ENCODE peak calls at places on chromosomes 2 and 18, in ten cellular contexts. One of them, this sample, is unnamed.
A peak's percentile ranks its signal among the peaks of the same experiment; 100 is the strongest.

GRCh38 chr2:20140321-20141055 is 84.4 kb downstream of the SDC1 start:
- DNase-seq in stomach: no peak
- DNase-seq in K562: no peak
- DNase-seq in transverse colon: no peak
- DNase-seq in HepG2: no peak
- DNase-seq in H1: no peak
- DNase-seq in A549: no peak
- DNase-seq in ovary: no peak
- DNase-seq in sigmoid colon: no peak
- DNase-seq in esophagus muscularis mucosa: no peak
- DNase-seq in this sample: no peak

GRCh38 chr2:164054651-164055050 is 318.8 kb upstream of the FIGN start:
- DNase-seq in esophagus muscularis mucosa: no peak
- DNase-seq in K562: no peak
- DNase-seq in sigmoid colon: no peak
- DNase-seq in H1: no peak
- DNase-seq in transverse colon: no peak
- DNase-seq in ovary: no peak
- DNase-seq in A549: no peak
- DNase-seq in stomach: no peak
- DNase-seq in HepG2: no peak
- DNase-seq in this sample: no peak

GRCh38 chr2:216633616-216634316 is 546 bp downstream of the IGFBP2 start:
- DNase-seq in HepG2: no peak
- DNase-seq in esophagus muscularis mucosa: no peak
- DNase-seq in A549: peak; percentile 25
- DNase-seq in transverse colon: peak; percentile 21
- DNase-seq in K562: no peak
- DNase-seq in stomach: peak; percentile 48
- DNase-seq in H1: no peak
- DNase-seq in ovary: no peak
- DNase-seq in sigmoid colon: no peak
- DNase-seq in this sample: peak; percentile 88

GRCh38 chr18:72232611-72233010 is 311.5 kb downstream of the CBLN2 start:
- DNase-seq in ovary: no peak
- DNase-seq in A549: no peak
- DNase-seq in transverse colon: no peak
- DNase-seq in esophagus muscularis mucosa: no peak
- DNase-seq in sigmoid colon: no peak
- DNase-seq in K562: no peak
- DNase-seq in H1: no peak
- DNase-seq in stomach: no peak
- DNase-seq in HepG2: no peak
- DNase-seq in this sample: no peak

GRCh38 chr2:144071461-144071860 is 448.5 kb downstream of the ZEB2 start:
- DNase-seq in esophagus muscularis mucosa: no peak
- DNase-seq in stomach: no peak
- DNase-seq in ovary: no peak
- DNase-seq in sigmoid colon: no peak
- DNase-seq in HepG2: peak; percentile 7
- DNase-seq in A549: no peak
- DNase-seq in transverse colon: no peak
- DNase-seq in K562: no peak
- DNase-seq in H1: no peak
- DNase-seq in this sample: no peak

GRCh38 chr2:50785781-50786180 is 246.2 kb downstream of the NRXN1 start:
- DNase-seq in HepG2: no peak
- DNase-seq in K562: no peak
- DNase-seq in transverse colon: no peak
- DNase-seq in ovary: no peak
- DNase-seq in stomach: no peak
- DNase-seq in A549: no peak
- DNase-seq in H1: no peak
- DNase-seq in esophagus muscularis mucosa: peak; percentile 64
- DNase-seq in sigmoid colon: no peak
- DNase-seq in this sample: no peak

GRCh38 chr18:58862851-58863538 is 1.7 kb upstream of the ZNF532 start:
- DNase-seq in esophagus muscularis mucosa: no peak
- DNase-seq in H1: no peak
- DNase-seq in transverse colon: peak; percentile 28
- DNase-seq in A549: peak; percentile 25
- DNase-seq in ovary: peak; percentile 52
- DNase-seq in HepG2: no peak
- DNase-seq in stomach: peak; percentile 27
- DNase-seq in sigmoid colon: peak; percentile 66
- DNase-seq in K562: no peak
- DNase-seq in this sample: peak; percentile 89

GRCh38 chr18:32847719-32848118 is 74.9 kb upstream of the KLHL14 start:
- DNase-seq in H1: peak; percentile 17
- DNase-seq in sigmoid colon: no peak
- DNase-seq in ovary: no peak
- DNase-seq in transverse colon: no peak
- DNase-seq in HepG2: no peak
- DNase-seq in A549: no peak
- DNase-seq in stomach: no peak
- DNase-seq in K562: no peak
- DNase-seq in esophagus muscularis mucosa: no peak
- DNase-seq in this sample: no peak

GRCh38 chr2:109648041-109648527 is 33.9 kb downstream of the SOWAHC start:
- DNase-seq in H1: no peak
- DNase-seq in ovary: no peak
- DNase-seq in sigmoid colon: no peak
- DNase-seq in A549: no peak
- DNase-seq in esophagus muscularis mucosa: no peak
- DNase-seq in stomach: no peak
- DNase-seq in transverse colon: no peak
- DNase-seq in HepG2: no peak
- DNase-seq in K562: no peak
- DNase-seq in this sample: no peak

GRCh38 chr2:112140413-112140802 is 2.2 kb downstream of the FBLN7 start:
- DNase-seq in H1: no peak
- DNase-seq in sigmoid colon: no peak
- DNase-seq in ovary: no peak
- DNase-seq in esophagus muscularis mucosa: peak; percentile 88
- DNase-seq in transverse colon: no peak
- DNase-seq in stomach: no peak
- DNase-seq in K562: no peak
- DNase-seq in A549: no peak
- DNase-seq in HepG2: no peak
- DNase-seq in this sample: no peak
- H3K4me3 ChIP-seq in H1: peak overlapping the region; percentile 69
- H3K4me3 ChIP-seq in sigmoid colon: peak overlapping the region; percentile 21
- H3K4me3 ChIP-seq in ovary: no peak overlapping the region
- H3K4me3 ChIP-seq in esophagus muscularis mucosa: peak overlapping the region; percentile 28
- H3K4me3 ChIP-seq in transverse colon: no peak overlapping the region
- H3K4me3 ChIP-seq in stomach: peak overlapping the region; percentile 24
- H3K4me3 ChIP-seq in K562: no peak overlapping the region
- H3K4me3 ChIP-seq in A549: no peak overlapping the region
- H3K4me3 ChIP-seq in HepG2: no peak overlapping the region
- H3K4me3 ChIP-seq in this sample: peak overlapping the region; percentile 29

GRCh38 chr2:236971919-236972381 is 113.7 kb upstream of the COPS8 start:
- DNase-seq in stomach: no peak
- DNase-seq in sigmoid colon: no peak
- DNase-seq in HepG2: no peak
- DNase-seq in K562: no peak
- DNase-seq in A549: no peak
- DNase-seq in ovary: no peak
- DNase-seq in esophagus muscularis mucosa: no peak
- DNase-seq in transverse colon: no peak
- DNase-seq in H1: no peak
- DNase-seq in this sample: peak; percentile 18

GRCh38 chr2:236971131-236971850 is 114.4 kb upstream of the COPS8 start:
- DNase-seq in sigmoid colon: no peak
- DNase-seq in H1: no peak
- DNase-seq in transverse colon: no peak
- DNase-seq in esophagus muscularis mucosa: no peak
- DNase-seq in K562: no peak
- DNase-seq in ovary: no peak
- DNase-seq in A549: no peak
- DNase-seq in stomach: peak; percentile 25
- DNase-seq in HepG2: no peak
- DNase-seq in this sample: no peak

GRCh38 chr2:236974752-236975151 is 110.9 kb upstream of the COPS8 start:
- DNase-seq in A549: no peak
- DNase-seq in stomach: no peak
- DNase-seq in sigmoid colon: no peak
- DNase-seq in ovary: no peak
- DNase-seq in HepG2: no peak
- DNase-seq in transverse colon: no peak
- DNase-seq in H1: no peak
- DNase-seq in esophagus muscularis mucosa: no peak
- DNase-seq in K562: no peak
- DNase-seq in this sample: peak; percentile 9

GRCh38 chr2:236974206-236974605 is 111.5 kb upstream of the COPS8 start:
- DNase-seq in transverse colon: no peak
- DNase-seq in esophagus muscularis mucosa: no peak
- DNase-seq in sigmoid colon: no peak
- DNase-seq in stomach: no peak
- DNase-seq in H1: no peak
- DNase-seq in HepG2: no peak
- DNase-seq in ovary: no peak
- DNase-seq in A549: no peak
- DNase-seq in K562: no peak
- DNase-seq in this sample: peak; percentile 17

DNA sequence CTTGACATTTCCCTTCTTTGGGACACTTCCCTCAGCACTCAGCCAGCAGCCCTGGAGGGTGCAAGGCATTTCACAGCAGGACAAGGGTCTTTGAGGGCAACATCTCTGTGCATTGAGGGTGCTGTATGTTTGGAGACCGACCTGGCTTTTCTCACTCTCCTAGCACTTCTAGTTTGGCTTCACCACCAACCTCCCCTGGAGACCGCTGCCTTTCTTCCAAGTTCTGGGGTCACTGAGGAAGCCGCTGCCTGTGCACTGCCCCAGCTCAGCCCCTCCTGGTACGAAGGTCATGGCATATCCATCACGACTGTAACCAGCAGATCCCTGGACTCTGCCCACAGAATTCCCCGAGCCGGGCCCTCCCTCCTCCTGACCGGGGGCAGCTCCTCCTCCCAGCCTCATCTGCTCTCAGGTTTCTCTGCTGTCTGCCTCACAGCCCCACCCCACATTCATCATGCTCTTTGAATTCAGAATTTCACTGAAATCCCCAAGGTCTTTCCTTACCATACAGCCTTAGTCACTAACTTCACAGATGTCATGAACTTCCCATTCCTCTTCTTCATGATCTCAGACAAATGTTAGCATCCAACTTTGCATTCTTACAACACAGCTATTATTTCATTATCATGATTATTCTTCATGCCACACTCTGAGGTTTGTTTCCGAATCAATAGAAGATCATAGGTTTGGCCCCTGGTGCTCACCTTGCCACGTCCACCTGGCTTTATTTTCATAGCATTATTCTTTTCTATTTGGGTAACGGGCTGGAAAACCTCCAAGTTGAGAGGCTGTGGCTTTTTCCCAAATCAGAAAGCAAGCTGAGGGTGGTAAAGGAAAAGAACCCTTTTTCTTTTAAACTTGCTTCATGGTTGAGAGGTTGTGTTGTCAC is 113.0 kb upstream of the COPS8 start:
- DNase-seq in esophagus muscularis mucosa: no peak
- DNase-seq in A549: peak; percentile 21
- DNase-seq in HepG2: peak; percentile 76
- DNase-seq in stomach: no peak
- DNase-seq in K562: no peak
- DNase-seq in ovary: no peak
- DNase-seq in H1: no peak
- DNase-seq in sigmoid colon: peak; percentile 82
- DNase-seq in transverse colon: peak; percentile 31
- DNase-seq in this sample: peak; percentile 21
- TF ChIP-seq EP300 in esophagus muscularis mucosa: no peak
- TF ChIP-seq EP300 in A549: no peak
- TF ChIP-seq EP300 in HepG2: no peak
- TF ChIP-seq EP300 in stomach: no peak
- TF ChIP-seq EP300 in K562: no peak
- TF ChIP-seq EP300 in ovary: no peak
- TF ChIP-seq EP300 in H1: no peak
- TF ChIP-seq EP300 in sigmoid colon: no peak
- TF ChIP-seq EP300 in transverse colon: no peak
- TF ChIP-seq EP300 in this sample: no peak

GRCh38 chr2:219824996-219825395 is 197.6 kb downstream of the SLC4A3 start:
- DNase-seq in H1: no peak
- DNase-seq in transverse colon: no peak
- DNase-seq in A549: no peak
- DNase-seq in stomach: no peak
- DNase-seq in HepG2: no peak
- DNase-seq in ovary: no peak
- DNase-seq in sigmoid colon: no peak
- DNase-seq in K562: no peak
- DNase-seq in esophagus muscularis mucosa: no peak
- DNase-seq in this sample: no peak
- H3K4me3 ChIP-seq in H1: no peak overlapping the region
- H3K4me3 ChIP-seq in transverse colon: no peak overlapping the region
- H3K4me3 ChIP-seq in A549: no peak overlapping the region
- H3K4me3 ChIP-seq in stomach: no peak overlapping the region
- H3K4me3 ChIP-seq in HepG2: no peak overlapping the region
- H3K4me3 ChIP-seq in ovary: no peak overlapping the region
- H3K4me3 ChIP-seq in sigmoid colon: no peak overlapping the region
- H3K4me3 ChIP-seq in K562: no peak overlapping the region
- H3K4me3 ChIP-seq in esophagus muscularis mucosa: no peak overlapping the region
- H3K4me3 ChIP-seq in this sample: no peak overlapping the region

DNA sequence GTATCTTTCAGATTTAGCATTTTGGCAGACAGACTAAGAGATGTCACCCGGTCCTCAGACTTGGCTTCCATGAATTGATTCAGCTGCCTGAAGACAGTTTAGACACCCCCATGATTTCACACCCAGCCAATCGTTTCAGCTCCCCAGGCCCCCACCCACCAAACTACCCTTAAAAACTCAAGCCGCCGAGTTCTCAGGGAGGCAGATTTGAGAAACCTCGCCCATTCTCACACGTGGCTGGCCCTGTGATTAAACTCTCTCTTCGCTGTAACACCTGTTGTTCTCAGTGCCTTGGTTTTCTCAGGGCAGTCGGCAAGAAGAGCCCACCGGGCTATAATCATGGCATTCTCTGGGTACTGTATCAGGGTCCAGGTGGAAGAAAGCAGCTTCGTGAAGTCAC is 35.2 kb downstream of the UXS1 start:
- DNase-seq in transverse colon: no peak
- DNase-seq in stomach: no peak
- DNase-seq in K562: no peak
- DNase-seq in HepG2: no peak
- DNase-seq in A549: no peak
- DNase-seq in sigmoid colon: no peak
- DNase-seq in esophagus muscularis mucosa: no peak
- DNase-seq in H1: no peak
- DNase-seq in ovary: no peak
- DNase-seq in this sample: no peak
- TF ChIP-seq EP300 in transverse colon: no peak
- TF ChIP-seq EP300 in stomach: no peak
- TF ChIP-seq EP300 in K562: no peak
- TF ChIP-seq EP300 in HepG2: no peak
- TF ChIP-seq EP300 in A549: no peak
- TF ChIP-seq EP300 in sigmoid colon: no peak
- TF ChIP-seq EP300 in esophagus muscularis mucosa: no peak
- TF ChIP-seq EP300 in H1: no peak
- TF ChIP-seq EP300 in ovary: no peak
- TF ChIP-seq EP300 in this sample: no peak